ENCODE peak calls at places on chromosomes 3 and 15, in seven cellular contexts. One of them, this sample, is unnamed.

GRCh38 chr3:183526838-183527420 is 28.6 kb downstream of the KLHL6 start:
- ATAC-seq in activated T-cell treated with anti-CD3 and anti-CD28 coated beads, Interleukin-2, amount 50 U/mL, for 72 hours: peak
- ATAC-seq in stimulated activated naive CD8-positive, alpha-beta T cell treated with anti-CD3 and anti-CD28 coated beads, Interleukin-15, amount 100 ng/mL, for 72 hours: peak
- ATAC-seq in left ventricle myocardium superior: no peak
- ATAC-seq in mucosa of descending colon: no peak
- ATAC-seq in left lung: no peak
- ATAC-seq in activated naive CD8-positive, alpha-beta T cell treated with anti-CD3 and anti-CD28 coated beads, Interleukin-2, amount 10 ng/mL, durations not matched to agents 7 days and 5 days: peak
- ATAC-seq in this sample: peak

GRCh38 chr3:20225769-20226168 is 39.8 kb upstream of the SGO1 start:
- ATAC-seq in activated T-cell treated with anti-CD3 and anti-CD28 coated beads, Interleukin-2, amount 50 U/mL, for 72 hours: no peak
- ATAC-seq in stimulated activated naive CD8-positive, alpha-beta T cell treated with anti-CD3 and anti-CD28 coated beads, Interleukin-15, amount 100 ng/mL, for 72 hours: no peak
- ATAC-seq in left ventricle myocardium superior: no peak
- ATAC-seq in mucosa of descending colon: no peak
- ATAC-seq in left lung: peak
- ATAC-seq in activated naive CD8-positive, alpha-beta T cell treated with anti-CD3 and anti-CD28 coated beads, Interleukin-2, amount 10 ng/mL, durations not matched to agents 7 days and 5 days: no peak
- ATAC-seq in this sample: no peak

GRCh38 chr3:71708478-71709098 is 16.6 kb downstream of the EIF4E3 start:
- ATAC-seq in activated T-cell treated with anti-CD3 and anti-CD28 coated beads, Interleukin-2, amount 50 U/mL, for 72 hours: no peak
- ATAC-seq in stimulated activated naive CD8-positive, alpha-beta T cell treated with anti-CD3 and anti-CD28 coated beads, Interleukin-15, amount 100 ng/mL, for 72 hours: no peak
- ATAC-seq in left ventricle myocardium superior: peak
- ATAC-seq in mucosa of descending colon: peak
- ATAC-seq in left lung: peak
- ATAC-seq in activated naive CD8-positive, alpha-beta T cell treated with anti-CD3 and anti-CD28 coated beads, Interleukin-2, amount 10 ng/mL, durations not matched to agents 7 days and 5 days: no peak
- ATAC-seq in this sample: no peak

GRCh38 chr3:171142985-171143384 is 116.5 kb upstream of the SLC2A2 start:
- ATAC-seq in activated T-cell treated with anti-CD3 and anti-CD28 coated beads, Interleukin-2, amount 50 U/mL, for 72 hours: no peak
- ATAC-seq in stimulated activated naive CD8-positive, alpha-beta T cell treated with anti-CD3 and anti-CD28 coated beads, Interleukin-15, amount 100 ng/mL, for 72 hours: no peak
- ATAC-seq in left ventricle myocardium superior: no peak
- ATAC-seq in mucosa of descending colon: no peak
- ATAC-seq in left lung: peak
- ATAC-seq in activated naive CD8-positive, alpha-beta T cell treated with anti-CD3 and anti-CD28 coated beads, Interleukin-2, amount 10 ng/mL, durations not matched to agents 7 days and 5 days: no peak
- ATAC-seq in this sample: no peak

GRCh38 chr15:85025516-85026279 is 44.0 kb downstream of the PDE8A start:
- ATAC-seq in activated T-cell treated with anti-CD3 and anti-CD28 coated beads, Interleukin-2, amount 50 U/mL, for 72 hours: no peak
- ATAC-seq in stimulated activated naive CD8-positive, alpha-beta T cell treated with anti-CD3 and anti-CD28 coated beads, Interleukin-15, amount 100 ng/mL, for 72 hours: no peak
- ATAC-seq in left ventricle myocardium superior: no peak
- ATAC-seq in mucosa of descending colon: peak
- ATAC-seq in left lung: peak
- ATAC-seq in activated naive CD8-positive, alpha-beta T cell treated with anti-CD3 and anti-CD28 coated beads, Interleukin-2, amount 10 ng/mL, durations not matched to agents 7 days and 5 days: no peak
- ATAC-seq in this sample: no peak

GRCh38 chr3:82293867-82294266 is 532.4 kb upstream of the GBE1 start:
- ATAC-seq in activated T-cell treated with anti-CD3 and anti-CD28 coated beads, Interleukin-2, amount 50 U/mL, for 72 hours: no peak
- ATAC-seq in stimulated activated naive CD8-positive, alpha-beta T cell treated with anti-CD3 and anti-CD28 coated beads, Interleukin-15, amount 100 ng/mL, for 72 hours: no peak
- ATAC-seq in left ventricle myocardium superior: no peak
- ATAC-seq in mucosa of descending colon: no peak
- ATAC-seq in left lung: no peak
- ATAC-seq in activated naive CD8-positive, alpha-beta T cell treated with anti-CD3 and anti-CD28 coated beads, Interleukin-2, amount 10 ng/mL, durations not matched to agents 7 days and 5 days: no peak
- ATAC-seq in this sample: no peak

GRCh38 chr3:102223139-102223538 is 211.7 kb upstream of the ZPLD1 start:
- ATAC-seq in activated T-cell treated with anti-CD3 and anti-CD28 coated beads, Interleukin-2, amount 50 U/mL, for 72 hours: no peak
- ATAC-seq in stimulated activated naive CD8-positive, alpha-beta T cell treated with anti-CD3 and anti-CD28 coated beads, Interleukin-15, amount 100 ng/mL, for 72 hours: peak
- ATAC-seq in left ventricle myocardium superior: no peak
- ATAC-seq in mucosa of descending colon: peak
- ATAC-seq in left lung: no peak
- ATAC-seq in activated naive CD8-positive, alpha-beta T cell treated with anti-CD3 and anti-CD28 coated beads, Interleukin-2, amount 10 ng/mL, durations not matched to agents 7 days and 5 days: peak
- ATAC-seq in this sample: no peak

GRCh38 chr3:140610544-140610943 is 67.3 kb upstream of the TRIM42 start:
- ATAC-seq in activated T-cell treated with anti-CD3 and anti-CD28 coated beads, Interleukin-2, amount 50 U/mL, for 72 hours: no peak
- ATAC-seq in stimulated activated naive CD8-positive, alpha-beta T cell treated with anti-CD3 and anti-CD28 coated beads, Interleukin-15, amount 100 ng/mL, for 72 hours: no peak
- ATAC-seq in left ventricle myocardium superior: no peak
- ATAC-seq in mucosa of descending colon: no peak
- ATAC-seq in left lung: no peak
- ATAC-seq in activated naive CD8-positive, alpha-beta T cell treated with anti-CD3 and anti-CD28 coated beads, Interleukin-2, amount 10 ng/mL, durations not matched to agents 7 days and 5 days: no peak
- ATAC-seq in this sample: no peak